ENCODE peak calls at places on chromosome X, in five cellular contexts. P, R, W, H and E are unnamed samples.

GRCh38 chrX:7414753-7415152 is 266.8 kb upstream of the PUDP start:
- DNase-seq in P (no peak), R (no peak), W (no peak), H (no peak), E (no peak)

GRCh38 chrX:47247206-47247998 is 14.6 kb downstream of the USP11 start:
- DNase-seq in P (no peak), R (no peak), W (no peak), H (no peak), E (no peak)

GRCh38 chrX:15204130-15204751 is 65.6 kb downstream of the ASB9 start:
- DNase-seq in P (no peak), R (no peak), W (no peak), H (no peak), E (no peak)

GRCh38 chrX:29662759-29663503 is 552.4 kb upstream of the MAGEB2 start:
- DNase-seq in P (no peak), R (no peak), W (no peak), H (no peak), E (no peak)

GRCh38 chrX:110477593-110478228 is 119.1 kb downstream of the RTL9 start:
- DNase-seq in P (no peak), R (no peak), W (no peak), H (no peak), E (no peak)

GRCh38 chrX:155592331-155592730 is 20.4 kb downstream of the TMLHE start:
- DNase-seq in P (no peak), R (no peak), W (no peak), H (no peak), E (no peak)

GRCh38 chrX:41559662-41560061 is 112.5 kb downstream of the NYX start:
- DNase-seq in P (peak), R (peak), W (no peak), H (no peak), E (no peak)

GRCh38 chrX:30275498-30275897 is 28.6 kb downstream of the MAGEB1 start:
- DNase-seq in P (no peak), R (no peak), W (no peak), H (no peak), E (no peak)

GRCh38 chrX:67159437-67159836 is 384.4 kb upstream of the AR start:
- DNase-seq in P (no peak), R (no peak), W (no peak), H (no peak), E (no peak)

GRCh38 chrX:72142931-72143709 is 11.4 kb upstream of the RTL5 start:
- DNase-seq in P (no peak), R (no peak), W (no peak), H (no peak), E (no peak)

GRCh38 chrX:1492421-1493012 is 39.8 kb upstream of the ASMTL start:
- DNase-seq in P (no peak), R (no peak), W (no peak), H (no peak), E (no peak)

GRCh38 chrX:131795442-131796229 is 227.5 kb upstream of the STK26 start:
- DNase-seq in P (no peak), R (no peak), W (no peak), H (no peak), E (no peak)

GRCh38 chrX:13165266-13165665 is 120.8 kb upstream of the FAM9C start:
- DNase-seq in P (no peak), R (no peak), W (no peak), H (no peak), E (no peak)

GRCh38 chrX:134520860-134521390 is 61.0 kb downstream of the HPRT1 start:
- DNase-seq in P (no peak), R (no peak), W (peak), H (peak), E (no peak)

GRCh38 chrX:154751669-154752271 is 893 bp upstream of the GAB3 start:
- DNase-seq in P (no peak), R (no peak), W (no peak), H (no peak), E (no peak)

GRCh38 chrX:15301924-15302323 is 13.5 kb downstream of the ASB11 start:
- DNase-seq in P (no peak), R (peak), W (no peak), H (no peak), E (peak)

GRCh38 chrX:110759785-110760184 is 35.8 kb downstream of the CHRDL1 start:
- DNase-seq in P (no peak), R (no peak), W (no peak), H (no peak), E (no peak)